ENCODE peak calls at places on chromosome 19, in eight cellular contexts. J is left lobe of liver; N is NCI-H524; U is substantia nigra; X is stimulated activated CD8-positive, alpha-beta memory T cell treated with anti-CD3 and anti-CD28 coated beads, Interleukin-7, amount 100 ng/mL, for 1 hour; P is fibroblast of lung; V is astrocyte of the hippocampus; B is type B pancreatic cell. O is an unnamed sample.

GRCh38 chr19:616732-617526 is 16.4 kb downstream of the POLRMT start:
- DNase-seq in J (no peak), N (no peak), U (no peak), X (no peak), P (no peak), V (no peak), B (no peak), O (no peak)

GRCh38 chr19:42850981-42851717 is 28.4 kb downstream of the PSG1 start:
- DNase-seq in J (no peak), N (no peak), U (no peak), X (no peak), P (peak; percentile 98), V (peak; percentile 95), B (no peak), O (peak; percentile 8)

GRCh38 chr19:36257512-36257876 is 42.6 kb downstream of the ZNF146 start:
- DNase-seq in J (no peak), N (peak; percentile 61), U (no peak), X (no peak), P (no peak), V (peak; percentile 52), B (peak; percentile 82), O (no peak)

GRCh38 chr19:56746367-56746766 is 74.8 kb upstream of the ZNF835 start:
- DNase-seq in J (no peak), N (no peak), U (no peak), X (no peak), P (no peak), V (no peak), B (no peak), O (no peak)

GRCh38 chr19:30069535-30070197 is 127.6 kb downstream of the URI1 start:
- DNase-seq in J (peak; percentile 24), N (no peak), U (no peak), X (no peak), P (no peak), V (no peak), B (peak; percentile 22), O (no peak)

GRCh38 chr19:1064661-1065605 is 2.0 kb upstream of the ARHGAP45 start:
- DNase-seq in J (no peak), N (peak; percentile 65), U (peak; percentile 32), X (no peak), P (peak; percentile 67), V (peak; percentile 86), B (no peak), O (peak; percentile 45)

GRCh38 chr19:13401388-13401787 is 104.9 kb downstream of the CACNA1A start:
- DNase-seq in J (no peak), N (peak; percentile 62), U (no peak), X (no peak), P (peak; percentile 60), V (peak; percentile 26), B (no peak), O (peak; percentile 48)

GRCh38 chr19:55643003-55643732 is at the start of gene ZNF581:
- DNase-seq in J (peak; percentile 78), N (peak; percentile 70), U (peak; percentile 38), X (peak; percentile 55), P (peak; percentile 79), V (peak; percentile 87), B (peak; percentile 83), O (peak; percentile 71)

GRCh38 chr19:10290876-10291553 is 1.3 kb downstream of the ICAM5 start:
- DNase-seq in J (no peak), N (peak; percentile 61), U (no peak), X (no peak), P (no peak), V (peak; percentile 46), B (peak; percentile 70), O (no peak)

GRCh38 chr19:10096615-10096963 is 5.9 kb downstream of the ANGPTL6 start:
- DNase-seq in J (peak; percentile 63), N (no peak), U (no peak), X (no peak), P (no peak), V (no peak), B (no peak), O (peak; percentile 32)

GRCh38 chr19:35023428-35023827 is 6.8 kb upstream of the SCN1B start:
- DNase-seq in J (no peak), N (no peak), U (no peak), X (no peak), P (no peak), V (no peak), B (no peak), O (no peak)

GRCh38 chr19:34259367-34259865 is 5.1 kb downstream of the GARRE1 start:
- DNase-seq in J (no peak), N (no peak), U (no peak), X (no peak), P (peak; percentile 40), V (no peak), B (no peak), O (no peak)

GRCh38 chr19:7292950-7293794 is 1.0 kb downstream of the INSR start:
- DNase-seq in J (peak; percentile 85), N (peak; percentile 19), U (no peak), X (no peak), P (no peak), V (peak; percentile 28), B (peak; percentile 70), O (no peak)

GRCh38 chr19:10911579-10912363 is 16.7 kb downstream of the YIPF2 start:
- DNase-seq in J (no peak), N (no peak), U (no peak), X (no peak), P (no peak), V (no peak), B (no peak), O (no peak)

GRCh38 chr19:33008738-33009137 is 36.7 kb downstream of the FAAP24 start:
- DNase-seq in J (no peak), N (no peak), U (no peak), X (no peak), P (no peak), V (no peak), B (no peak), O (no peak)

GRCh38 chr19:50380767-50381166 is 3.4 kb upstream of the POLD1 start:
- DNase-seq in J (no peak), N (no peak), U (no peak), X (no peak), P (no peak), V (no peak), B (no peak), O (no peak)

GRCh38 chr19:30580673-30581072 is 208.5 kb downstream of the ZNF536 start:
- DNase-seq in J (no peak), N (no peak), U (peak; percentile 11), X (no peak), P (no peak), V (no peak), B (no peak), O (no peak)

GRCh38 chr19:49887653-49888477 is 8.8 kb downstream of the IL4I1 start:
- DNase-seq in J (no peak), N (no peak), U (no peak), X (no peak), P (no peak), V (no peak), B (no peak), O (no peak)

GRCh38 chr19:7679017-7679720 is 1.5 kb upstream of the TRAPPC5 start:
- DNase-seq in J (no peak), N (peak; percentile 89), U (no peak), X (peak; percentile 34), P (no peak), V (no peak), B (no peak), O (no peak)

GRCh38 chr19:21604941-21605548 is 99.6 kb downstream of the ZNF429 start:
- DNase-seq in J (no peak), N (no peak), U (no peak), X (no peak), P (peak; percentile 20), V (peak; percentile 29), B (no peak), O (no peak)

GRCh38 chr19:17275441-17276175 is 6.1 kb upstream of the ANKLE1 start:
- DNase-seq in J (no peak), N (no peak), U (no peak), X (no peak), P (no peak), V (no peak), B (no peak), O (no peak)

GRCh38 chr19:5891938-5892771 is 11.4 kb downstream of the NDUFA11 start:
- DNase-seq in J (peak; percentile 69), N (peak; percentile 65), U (peak; percentile 32), X (no peak), P (peak; percentile 39), V (peak; percentile 77), B (no peak), O (no peak)

GRCh38 chr19:43784251-43784980 is 3.6 kb upstream of the KCNN4 start:
- DNase-seq in J (no peak), N (no peak), U (peak; percentile 11), X (no peak), P (peak; percentile 87), V (peak; percentile 93), B (no peak), O (no peak)